ENCODE peak calls at places on chromosomes 3 and 15, in five cellular contexts. F is WERI-Rb-1, K is RWPE2, S is progenitor cell of endocrine pancreas, Q is prostate gland. L is an unnamed sample.

GRCh38 chr3:42176635-42177034 is 85.5 kb downstream of the TRAK1 start:
- DNase-seq in K (no peak), Q (no peak), S (no peak), F (no peak), L (no peak)

GRCh38 chr3:186788482-186789370 is 5.3 kb downstream of the EIF4A2 start:
- DNase-seq in Q (no peak), F (no peak), S (no peak), K (no peak), L (no peak)

GRCh38 chr3:186534113-186534669 is 10.0 kb downstream of the CRYGS start:
- DNase-seq in F (no peak), K (no peak), Q (no peak), S (no peak), L (peak)

GRCh38 chr15:40310993-40311392 is 3.3 kb upstream of the PLCB2 start:
- DNase-seq in K (peak), F (no peak), S (no peak), Q (no peak), L (no peak)

GRCh38 chr3:125052671-125053303 is 3.0 kb downstream of the HEG1 start:
- DNase-seq in K (no peak), Q (no peak), F (no peak), S (no peak), L (no peak)

GRCh38 chr3:31533169-31533870 is 595 bp downstream of the STT3B start:
- DNase-seq in F (peak), S (peak), K (peak), Q (peak), L (peak)

GRCh38 chr3:42376397-42376798 is 34.0 kb downstream of the LYZL4 start:
- DNase-seq in K (peak), Q (peak), F (no peak), S (no peak), L (no peak)

GRCh38 chr3:62538706-62539356 is 165.5 kb upstream of the FEZF2 start:
- DNase-seq in F (no peak), K (no peak), S (no peak), Q (no peak), L (no peak)

GRCh38 chr3:177935008-177935407 is 601.2 kb upstream of the KCNMB2 start:
- DNase-seq in K (no peak), S (no peak), Q (no peak), F (peak), L (no peak)

GRCh38 chr15:83305696-83306291 is 21.3 kb upstream of the BNC1 start:
- DNase-seq in S (peak), Q (peak), K (peak), F (peak), L (no peak)

GRCh38 chr3:186097663-186098451 is 11.0 kb downstream of the ETV5 start:
- DNase-seq in F (peak), Q (peak), K (peak), S (peak), L (no peak)

GRCh38 chr3:135757421-135757820 is 208.1 kb upstream of the PPP2R3A start:
- DNase-seq in K (no peak), S (no peak), Q (no peak), F (no peak), L (no peak)

GRCh38 chr3:24496529-24497482 is 2.2 kb upstream of the THRB start:
- DNase-seq in S (peak), Q (peak), F (peak), K (no peak), L (peak)

GRCh38 chr3:110267304-110267703 is 804.3 kb upstream of the NECTIN3 start:
- DNase-seq in F (no peak), S (no peak), K (no peak), Q (no peak), L (no peak)

GRCh38 chr3:185363662-185364203 is 797 bp downstream of the MAP3K13 start:
- DNase-seq in F (no peak), Q (no peak), K (no peak), S (no peak), L (no peak)

GRCh38 chr3:139213936-139214335 is 129.9 kb upstream of the MRPS22 start:
- DNase-seq in Q (no peak), S (no peak), F (no peak), K (no peak), L (no peak)

GRCh38 chr15:95247068-95247984 is 1016.0 kb downstream of the MCTP2 start:
- DNase-seq in F (no peak), Q (peak), S (no peak), K (peak), L (no peak)

GRCh38 chr15:31439328-31439727 is 112.7 kb downstream of the KLF13 start:
- DNase-seq in Q (no peak), K (no peak), F (peak), S (no peak), L (no peak)

GRCh38 chr3:48548731-48549705 is 7.6 kb downstream of the PFKFB4 start:
- DNase-seq in S (peak), K (peak), F (peak), Q (peak), L (peak)

GRCh38 chr15:69452702-69453513 is at the start of gene RPLP1:
- DNase-seq in Q (peak), F (peak), S (peak), K (peak), L (peak)

GRCh38 chr3:182979719-182980191 is 583 bp downstream of the DCUN1D1 start:
- DNase-seq in K (no peak), Q (peak), S (peak), F (peak), L (no peak)

GRCh38 chr15:62469874-62470688 is 305.0 kb upstream of the C2CD4B start:
- DNase-seq in S (no peak), F (no peak), Q (no peak), K (peak), L (no peak)

GRCh38 chr15:99440029-99440428 is 125.8 kb upstream of the MEF2A start:
- DNase-seq in F (peak), Q (peak), K (peak), S (no peak), L (no peak)

GRCh38 chr15:69045810-69046209 is 31.3 kb downstream of the NOX5 start:
- DNase-seq in Q (no peak), F (peak), S (no peak), K (no peak), L (no peak)

GRCh38 chr15:55532944-55533343 is 24.9 kb upstream of the DNAAF4 start:
- DNase-seq in F (no peak), S (no peak), K (no peak), Q (no peak), L (no peak)

GRCh38 chr15:79185199-79185598 is 94.6 kb upstream of the RASGRF1 start:
- DNase-seq in K (peak), F (peak), Q (no peak), S (no peak), L (no peak)

GRCh38 chr3:48268381-48268935 is 27.6 kb downstream of the ZNF589 start:
- DNase-seq in Q (peak), S (no peak), F (peak), K (peak), L (peak)

GRCh38 chr15:99443768-99444446 is 121.9 kb upstream of the MEF2A start:
- DNase-seq in Q (peak), S (no peak), F (no peak), K (no peak), L (no peak)

GRCh38 chr3:36796896-36797295 is 32.5 kb upstream of the DCLK3 start:
- DNase-seq in S (no peak), F (no peak), Q (no peak), K (no peak), L (no peak)

GRCh38 chr3:36597422-36597821 is 166.9 kb downstream of the DCLK3 start:
- DNase-seq in F (peak), Q (no peak), S (no peak), K (no peak), L (no peak)

GRCh38 chr3:192215-192929 is 4.2 kb upstream of the CHL1 start:
- DNase-seq in Q (no peak), K (no peak), F (no peak), S (no peak), L (no peak)

GRCh38 chr3:62954579-62954978 is 79.4 kb upstream of the CADPS start:
- DNase-seq in F (peak), S (no peak), K (no peak), Q (no peak), L (no peak)

GRCh38 chr15:97972366-97972765 is 11.9 kb downstream of the ARRDC4 start:
- DNase-seq in S (no peak), K (no peak), F (no peak), Q (no peak), L (no peak)

GRCh38 chr3:49119036-49119435 is 1.6 kb downstream of the USP19 start:
- DNase-seq in K (no peak), F (no peak), Q (no peak), S (no peak), L (no peak)

GRCh38 chr3:73683706-73684105 is 59.0 kb upstream of the PDZRN3 start:
- DNase-seq in F (peak), Q (no peak), K (no peak), S (no peak), L (no peak)

GRCh38 chr15:43238691-43239131 is 17.9 kb upstream of the EPB42 start:
- DNase-seq in K (no peak), Q (no peak), F (no peak), S (no peak), L (no peak)

GRCh38 chr3:26340001-26340400 is 282.6 kb upstream of the LRRC3B start:
- DNase-seq in Q (no peak), S (no peak), F (no peak), K (no peak), L (no peak)

GRCh38 chr3:26347150-26347549 is 275.4 kb upstream of the LRRC3B start:
- DNase-seq in S (no peak), F (no peak), K (no peak), Q (no peak), L (no peak)

GRCh38 chr3:26350853-26351252 is 271.7 kb upstream of the LRRC3B start:
- DNase-seq in K (no peak), S (no peak), F (no peak), Q (no peak), L (no peak)

GRCh38 chr3:26346497-26346896 is 276.1 kb upstream of the LRRC3B start:
- DNase-seq in K (no peak), Q (no peak), S (no peak), F (no peak), L (no peak)

DNA sequence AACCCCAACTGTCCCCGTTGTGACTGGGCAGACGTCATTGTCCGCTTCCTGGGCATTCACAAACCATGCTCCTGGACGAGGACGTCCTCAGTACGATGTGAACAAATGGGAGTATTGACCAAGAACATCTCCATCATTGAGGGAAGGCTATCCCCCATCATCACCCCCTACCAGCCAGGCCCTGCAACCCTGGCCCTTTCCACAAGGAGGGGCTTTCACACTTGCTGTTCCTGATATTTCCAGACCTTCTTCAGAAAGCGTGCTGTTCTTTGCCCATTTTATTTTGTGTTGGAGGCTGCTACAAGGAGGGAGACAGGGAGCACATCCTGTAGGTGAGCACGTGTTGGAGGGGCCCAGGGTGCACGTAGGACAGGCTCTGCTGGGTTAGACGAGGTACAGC is 277.0 kb upstream of the LRRC3B start:
- DNase-seq in S (no peak), F (peak), Q (no peak), K (no peak), L (no peak)
- TF ChIP-seq CTCF in S (no peak), F (peak), Q (no peak), K (no peak), L (no peak)

DNA sequence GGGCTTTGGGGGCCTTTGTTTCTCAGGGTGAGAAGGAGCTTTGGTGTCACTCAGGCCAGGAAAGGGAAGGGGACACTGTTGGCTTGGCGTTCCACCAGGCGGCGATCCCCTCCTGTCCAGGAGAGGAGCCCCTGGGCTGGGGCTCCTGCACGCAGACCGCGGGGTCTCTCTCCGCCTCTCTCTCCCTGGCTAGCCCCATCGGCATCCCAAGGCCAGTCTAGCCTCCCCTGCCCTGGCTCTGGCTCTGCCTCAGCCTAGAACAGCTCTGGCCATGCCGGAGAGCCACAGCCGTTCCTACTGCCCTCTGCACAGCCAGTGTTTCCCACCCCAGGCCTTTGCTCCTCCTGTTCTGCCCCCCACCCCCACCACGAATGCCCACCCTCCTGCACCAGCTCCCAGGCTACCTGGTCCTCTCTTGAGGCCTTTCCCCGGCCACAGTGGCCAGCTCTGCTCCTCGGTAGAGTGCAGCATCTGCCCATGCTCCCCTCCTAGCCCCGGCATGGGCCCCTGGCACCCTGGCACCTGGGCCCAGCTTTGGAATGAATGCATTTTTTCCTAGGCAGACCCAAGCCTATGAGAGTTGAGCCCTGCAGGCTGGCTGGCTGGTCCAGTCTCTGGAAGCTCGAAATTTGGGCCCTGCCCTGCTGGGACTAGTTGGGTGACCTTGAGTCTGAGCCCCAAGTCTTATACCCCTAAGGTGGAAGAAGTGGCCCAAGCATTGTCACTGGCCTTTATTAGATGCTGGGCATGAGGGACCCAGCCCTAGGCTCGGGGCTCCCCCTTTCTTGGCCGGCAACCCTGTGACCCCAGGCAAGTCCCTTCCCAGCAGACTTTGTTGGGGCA is 2.4 kb downstream of the PLXNA1 start:
- DNase-seq in F (no peak), S (no peak), Q (no peak), K (no peak), L (no peak)
- TF ChIP-seq CTCF in F (peak), S (no peak), Q (no peak), K (no peak), L (no peak)

GRCh38 chr3:15205934-15206661 is at the start of gene CAPN7:
- DNase-seq in K (peak), F (peak), S (peak), Q (peak), L (peak)
- TF ChIP-seq CTCF in K (peak), F (peak), S (peak), Q (no peak), L (peak)

GRCh38 chr15:90086868-90087268 is 15.4 kb downstream of the IDH2 start:
- DNase-seq in F (peak), K (no peak), Q (no peak), S (no peak), L (peak)
- TF ChIP-seq CTCF in F (peak), K (peak), Q (no peak), S (peak), L (peak)

GRCh38 chr3:161508852-161509477 is 12.4 kb downstream of the OTOL1 start:
- DNase-seq in S (no peak), F (no peak), K (no peak), Q (no peak), L (peak)
- TF ChIP-seq CTCF in S (peak), F (peak), K (peak), Q (no peak), L (peak)

GRCh38 chr3:192918275-192918588 is 576 bp upstream of the MB21D2 start:
- DNase-seq in S (no peak), K (no peak), Q (no peak), F (no peak), L (no peak)
- TF ChIP-seq CTCF in S (peak), K (no peak), Q (no peak), F (no peak), L (no peak)

DNA sequence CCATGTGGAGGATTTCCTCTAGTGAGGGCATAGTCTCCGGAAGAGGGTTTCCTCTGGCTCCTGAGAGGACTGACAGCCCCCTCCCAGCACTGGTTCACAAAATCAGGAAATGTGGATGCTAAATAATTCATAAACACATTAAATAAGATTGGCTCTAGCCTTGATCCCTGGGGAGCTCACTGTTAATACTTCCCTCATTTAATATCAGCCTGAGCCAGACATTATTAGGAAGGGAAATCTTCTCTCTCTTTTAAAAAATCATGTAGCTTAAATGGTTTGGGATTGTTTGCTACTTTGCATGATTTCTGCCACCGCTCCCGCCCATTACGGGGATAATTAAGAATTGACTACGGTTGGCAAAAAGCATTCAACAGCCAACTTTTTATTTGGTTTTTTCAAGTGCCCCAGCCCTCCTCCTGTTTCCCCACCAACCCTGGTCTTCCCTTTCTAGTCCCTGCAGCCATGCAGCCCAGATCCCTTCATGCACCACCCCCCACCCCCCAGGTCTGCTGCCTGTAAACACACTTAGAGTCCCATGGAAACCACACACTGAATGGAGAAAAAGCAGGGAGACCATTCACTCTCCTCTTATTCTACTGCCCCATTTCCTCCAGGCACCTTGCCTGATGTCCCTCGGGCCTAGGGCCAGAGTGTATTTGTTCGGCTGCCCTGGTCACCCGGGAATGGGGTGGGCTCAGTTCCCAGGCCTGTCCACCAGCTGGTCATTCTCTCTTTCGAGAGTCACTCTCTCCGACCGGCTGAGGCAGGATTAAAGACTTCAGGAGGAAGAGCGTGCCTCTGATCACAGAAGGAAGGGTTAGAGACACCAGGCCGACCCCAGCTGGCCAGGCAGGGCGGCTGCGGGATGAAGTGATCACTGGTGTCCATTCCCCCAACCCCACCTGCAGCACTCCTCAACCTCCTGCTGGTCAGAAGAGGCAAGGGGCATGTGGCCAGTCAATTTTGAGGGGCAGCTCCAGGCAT is 45.1 kb downstream of the SEMA5B start:
- DNase-seq in F (peak), K (no peak), S (no peak), Q (no peak), L (no peak)
- TF ChIP-seq CTCF in F (peak), K (no peak), S (no peak), Q (no peak), L (no peak)

DNA sequence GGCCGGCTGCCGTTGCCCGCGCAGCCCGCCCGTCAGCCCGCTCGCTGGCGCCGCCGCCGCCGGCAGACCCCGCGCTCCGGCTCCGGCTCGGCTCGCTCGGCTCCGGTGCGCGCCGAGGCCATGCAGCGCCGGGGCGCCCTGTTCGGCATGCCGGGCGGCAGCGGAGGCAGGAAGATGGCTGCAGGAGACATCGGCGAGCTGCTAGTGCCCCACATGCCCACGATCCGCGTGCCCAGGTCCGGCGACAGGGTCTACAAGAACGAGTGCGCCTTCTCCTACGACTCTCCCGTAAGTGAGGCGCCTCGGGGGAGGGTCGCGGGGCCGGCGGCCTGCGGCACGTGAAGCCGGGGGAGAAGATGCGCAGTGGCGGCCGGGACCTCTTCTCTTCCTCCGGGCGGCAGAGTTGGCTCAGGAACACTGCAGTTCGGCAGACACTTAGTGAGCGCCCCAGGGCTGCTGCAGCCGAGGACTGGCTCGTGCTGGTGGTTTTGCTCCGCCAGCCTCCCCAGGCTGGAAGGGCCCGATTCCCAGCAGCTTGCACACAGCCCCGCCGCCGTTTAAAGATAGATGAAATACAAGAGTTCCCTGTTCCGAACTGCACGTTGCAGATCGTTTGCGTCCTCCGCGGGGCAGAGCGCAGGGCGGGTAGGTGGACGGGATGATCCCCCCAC is 401 bp downstream of the USP13 start:
- DNase-seq in F (peak), K (peak), Q (peak), S (peak), L (peak)
- TF ChIP-seq CTCF in F (peak), K (peak), Q (no peak), S (no peak), L (peak)

GRCh38 chr3:184040010-184040409 is 8.5 kb downstream of the HTR3D start:
- DNase-seq in Q (no peak), F (peak), K (no peak), S (no peak), L (no peak)
- TF ChIP-seq CTCF in Q (no peak), F (peak), K (peak), S (peak), L (no peak)

GRCh38 chr3:170154569-170155143 is 26.9 kb downstream of the PHC3 start:
- DNase-seq in Q (no peak), F (no peak), K (no peak), S (no peak), L (peak)
- TF ChIP-seq CTCF in Q (no peak), F (no peak), K (no peak), S (no peak), L (no peak)